ENCODE peak calls at places on chromosomes 12 and 14, in four cellular contexts. One of them, this sample, is unnamed.

GRCh38 chr14:68947802-68948201 is 31.3 kb downstream of the ACTN1 start:
- DNase-seq in PC-9: no peak
- DNase-seq in cardiac muscle cell: peak
- DNase-seq in A549: no peak
- DNase-seq in this sample: no peak

GRCh38 chr14:106067935-106068334 is 541.6 kb downstream of the TMEM121 start:
- DNase-seq in PC-9: no peak
- DNase-seq in cardiac muscle cell: no peak
- DNase-seq in A549: no peak
- DNase-seq in this sample: no peak

GRCh38 chr14:39428118-39428517 is 4.1 kb downstream of the FBXO33 start:
- DNase-seq in PC-9: no peak
- DNase-seq in cardiac muscle cell: no peak
- DNase-seq in A549: no peak
- DNase-seq in this sample: no peak

GRCh38 chr12:26416550-26416949 is 221.2 kb downstream of the SSPN start:
- DNase-seq in PC-9: no peak
- DNase-seq in cardiac muscle cell: no peak
- DNase-seq in A549: no peak
- DNase-seq in this sample: no peak

GRCh38 chr14:50967104-50967503 is 22.8 kb upstream of the PYGL start:
- DNase-seq in PC-9: no peak
- DNase-seq in cardiac muscle cell: no peak
- DNase-seq in A549: no peak
- DNase-seq in this sample: no peak

GRCh38 chr12:10873374-10873773 is 10.7 kb downstream of the PRH1 start:
- DNase-seq in PC-9: no peak
- DNase-seq in cardiac muscle cell: no peak
- DNase-seq in A549: no peak
- DNase-seq in this sample: no peak

GRCh38 chr14:57879516-57879915 is 13.6 kb upstream of the SLC35F4 start:
- DNase-seq in PC-9: no peak
- DNase-seq in cardiac muscle cell: no peak
- DNase-seq in A549: no peak
- DNase-seq in this sample: no peak

GRCh38 chr14:63492391-63492790 is 50.8 kb downstream of the PPP2R5E start:
- DNase-seq in PC-9: peak
- DNase-seq in cardiac muscle cell: no peak
- DNase-seq in A549: no peak
- DNase-seq in this sample: peak

GRCh38 chr14:103031566-103031911 is 25.8 kb downstream of the CDC42BPB start:
- DNase-seq in PC-9: no peak
- DNase-seq in cardiac muscle cell: no peak
- DNase-seq in A549: no peak
- DNase-seq in this sample: no peak

GRCh38 chr12:38282886-38283285 is 33.7 kb upstream of the ALG10B start:
- DNase-seq in PC-9: peak
- DNase-seq in cardiac muscle cell: no peak
- DNase-seq in A549: no peak
- DNase-seq in this sample: peak

GRCh38 chr12:98022961-98023360 is 492.4 kb upstream of the TMPO start:
- DNase-seq in PC-9: no peak
- DNase-seq in cardiac muscle cell: no peak
- DNase-seq in A549: no peak
- DNase-seq in this sample: no peak

GRCh38 chr14:75023108-75023507 is 20.4 kb downstream of the EIF2B2 start:
- DNase-seq in PC-9: no peak
- DNase-seq in cardiac muscle cell: no peak
- DNase-seq in A549: no peak
- DNase-seq in this sample: no peak

GRCh38 chr14:105343194-105343593 is 28.6 kb downstream of the PACS2 start:
- DNase-seq in PC-9: no peak
- DNase-seq in cardiac muscle cell: no peak
- DNase-seq in A549: no peak
- DNase-seq in this sample: no peak

GRCh38 chr12:128644664-128645296 is 179.0 kb downstream of the SLC15A4 start:
- DNase-seq in PC-9: no peak
- DNase-seq in cardiac muscle cell: peak
- DNase-seq in A549: peak
- DNase-seq in this sample: no peak

GRCh38 chr14:65804752-65805473 is 392.4 kb downstream of the FUT8 start:
- DNase-seq in PC-9: no peak
- DNase-seq in cardiac muscle cell: no peak
- DNase-seq in A549: no peak
- DNase-seq in this sample: no peak

DNA sequence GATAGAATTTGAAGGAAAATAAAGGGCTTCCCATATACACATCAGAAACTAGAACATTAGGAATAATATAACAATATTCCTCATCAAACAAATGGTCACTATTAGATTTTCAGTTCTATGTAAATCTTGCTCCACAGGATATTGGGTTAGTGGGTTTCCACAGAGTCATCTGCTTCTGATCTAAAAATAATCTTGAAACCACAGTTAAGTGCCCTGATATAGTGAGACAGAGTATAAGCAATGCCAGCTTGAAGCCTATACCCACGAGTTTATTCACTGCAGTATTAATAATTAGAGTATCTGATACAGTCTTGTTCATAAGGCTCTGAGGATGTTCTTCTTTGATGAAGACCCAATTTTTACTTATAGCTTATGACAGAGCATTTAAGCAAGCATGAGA is 74.5 kb upstream of the ATF7IP start:
- DNase-seq in PC-9: no peak
- DNase-seq in cardiac muscle cell: no peak
- DNase-seq in A549: no peak
- DNase-seq in this sample: no peak
- H3K27ac ChIP-seq in PC-9: no peak
- H3K27ac ChIP-seq in cardiac muscle cell: no peak
- H3K27ac ChIP-seq in A549: no peak
- H3K27ac ChIP-seq in this sample: no peak

GRCh38 chr12:77214136-77214535 is 148.8 kb upstream of the E2F7 start:
- DNase-seq in PC-9: no peak
- DNase-seq in cardiac muscle cell: no peak
- DNase-seq in A549: no peak
- DNase-seq in this sample: no peak

GRCh38 chr12:77218278-77218677 is 152.9 kb upstream of the E2F7 start:
- DNase-seq in PC-9: no peak
- DNase-seq in cardiac muscle cell: no peak
- DNase-seq in A549: no peak
- DNase-seq in this sample: no peak

GRCh38 chr12:77210724-77211123 is 145.4 kb upstream of the E2F7 start:
- DNase-seq in PC-9: no peak
- DNase-seq in cardiac muscle cell: no peak
- DNase-seq in A549: no peak
- DNase-seq in this sample: no peak

DNA sequence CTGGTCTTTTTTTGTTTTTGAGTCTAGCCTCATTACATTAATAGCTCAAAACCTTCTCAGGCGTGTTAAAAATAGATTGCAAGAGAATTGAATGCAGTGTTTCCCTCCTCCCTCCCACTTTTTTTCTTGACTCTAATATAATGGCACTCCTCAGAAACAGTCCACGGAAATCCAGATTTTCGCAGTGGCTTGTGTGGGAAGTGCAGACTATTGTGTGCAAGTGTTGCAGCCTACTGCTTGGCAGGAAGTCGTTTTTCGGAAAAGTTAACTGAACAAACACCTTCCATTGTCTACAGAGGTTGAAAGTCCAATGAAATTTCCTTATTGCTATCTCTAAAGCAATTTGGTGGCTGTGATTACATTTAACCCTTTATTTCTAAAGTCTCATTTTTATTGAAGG is 147.9 kb upstream of the E2F7 start:
- DNase-seq in PC-9: no peak
- DNase-seq in cardiac muscle cell: peak
- DNase-seq in A549: no peak
- DNase-seq in this sample: no peak
- TF ChIP-seq CTCF in PC-9: no peak
- TF ChIP-seq CTCF in cardiac muscle cell: no peak
- TF ChIP-seq CTCF in A549: no peak
- TF ChIP-seq CTCF in this sample: no peak

DNA sequence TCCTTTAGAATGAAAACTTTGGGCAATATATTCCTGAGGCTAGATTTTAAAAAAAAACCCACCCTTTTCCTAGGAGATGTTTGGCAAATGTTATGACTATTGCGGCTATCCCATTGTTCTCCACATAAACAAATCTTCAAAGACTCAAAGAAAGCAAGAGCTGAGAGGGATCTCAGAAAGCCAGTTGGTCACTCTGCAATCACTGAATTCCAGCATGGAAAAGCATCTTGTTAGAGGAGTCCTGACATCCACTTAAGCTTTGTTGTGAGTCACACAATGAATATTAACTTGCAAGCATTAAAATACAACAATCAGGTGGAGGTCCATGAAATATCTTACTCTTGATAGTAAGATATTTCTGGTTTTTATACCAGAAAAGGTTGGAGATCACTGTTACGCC is 11.0 kb upstream of the PTPRB start:
- DNase-seq in PC-9: no peak
- DNase-seq in cardiac muscle cell: no peak
- DNase-seq in A549: no peak
- DNase-seq in this sample: no peak
- H3K27ac ChIP-seq in PC-9: no peak
- H3K27ac ChIP-seq in cardiac muscle cell: no peak
- H3K27ac ChIP-seq in A549: no peak
- H3K27ac ChIP-seq in this sample: no peak

DNA sequence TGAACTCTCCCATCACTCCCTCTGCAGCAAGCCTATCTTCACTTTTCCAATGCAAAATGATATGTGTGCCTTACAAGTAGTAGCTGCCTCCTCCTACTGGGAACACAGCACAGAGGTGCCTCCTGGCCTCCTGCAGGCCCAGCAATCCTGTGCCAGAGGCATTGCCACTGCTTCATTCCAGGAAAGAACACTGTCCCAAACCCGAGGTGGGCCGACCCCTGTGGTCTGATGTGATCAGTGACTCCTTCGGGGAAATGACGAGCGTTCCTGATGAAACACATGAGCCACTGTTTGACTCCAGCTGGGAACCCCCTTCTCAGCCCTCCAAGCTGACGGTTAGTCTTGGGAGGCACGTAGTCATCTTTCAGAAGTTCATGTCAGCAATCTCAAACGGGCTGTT is 19.5 kb downstream of the PSMC1 start:
- DNase-seq in PC-9: no peak
- DNase-seq in cardiac muscle cell: no peak
- DNase-seq in A549: no peak
- DNase-seq in this sample: no peak
- TF ChIP-seq CTCF in PC-9: no peak
- TF ChIP-seq CTCF in cardiac muscle cell: no peak
- TF ChIP-seq CTCF in A549: no peak
- TF ChIP-seq CTCF in this sample: no peak

GRCh38 chr14:64574370-64575115 is 24.8 kb downstream of the PPP1R36 start:
- DNase-seq in PC-9: no peak
- DNase-seq in cardiac muscle cell: no peak
- DNase-seq in A549: no peak
- DNase-seq in this sample: no peak
- H3K27ac ChIP-seq in PC-9: no peak
- H3K27ac ChIP-seq in cardiac muscle cell: no peak
- H3K27ac ChIP-seq in A549: no peak
- H3K27ac ChIP-seq in this sample: no peak

GRCh38 chr12:25119020-25119419 is 75.9 kb downstream of the DNAI7 start:
- DNase-seq in PC-9: no peak
- DNase-seq in cardiac muscle cell: no peak
- DNase-seq in A549: no peak
- DNase-seq in this sample: no peak
- TF ChIP-seq CTCF in PC-9: no peak
- TF ChIP-seq CTCF in cardiac muscle cell: no peak
- TF ChIP-seq CTCF in A549: no peak
- TF ChIP-seq CTCF in this sample: no peak

GRCh38 chr12:53596920-53597363 is 29.2 kb downstream of the ATF7 start:
- DNase-seq in PC-9: no peak
- DNase-seq in cardiac muscle cell: peak
- DNase-seq in A549: no peak
- DNase-seq in this sample: no peak
- H3K27ac ChIP-seq in PC-9: no peak
- H3K27ac ChIP-seq in cardiac muscle cell: peak
- H3K27ac ChIP-seq in A549: no peak
- H3K27ac ChIP-seq in this sample: no peak

This sample was measured in RWPE1.